ENCODE peak calls at places on chromosomes 1 and 21, in six cellular contexts. Z is retinal pigment epithelial cell, A is ovary, I is left ventricle myocardium inferior, C is osteocyte, W is GM12865. N is an unnamed sample.

GRCh38 chr1:8006037-8006963 is 19.8 kb downstream of the ERRFI1 start:
- DNase-seq in Z (no peak), I (no peak), W (no peak), A (no peak), C (no peak), N (no peak)

GRCh38 chr1:192527950-192528349 is 47.6 kb upstream of the RGS1 start:
- DNase-seq in W (peak), Z (no peak), A (no peak), I (no peak), C (no peak), N (no peak)

GRCh38 chr1:66684353-66684752 is 67.9 kb upstream of the DYNLT5 start:
- DNase-seq in C (no peak), Z (no peak), I (no peak), W (peak), A (no peak), N (no peak)

GRCh38 chr1:219277304-219277840 is 103.7 kb downstream of the LYPLAL1 start:
- DNase-seq in A (no peak), Z (no peak), I (no peak), C (no peak), W (no peak), N (no peak)

GRCh38 chr21:41098481-41098880 is 69.5 kb upstream of the BACE2 start:
- DNase-seq in A (no peak), W (no peak), Z (no peak), I (no peak), C (no peak), N (no peak)

GRCh38 chr1:222124602-222125001 is 382.7 kb upstream of the DUSP10 start:
- DNase-seq in C (no peak), I (no peak), W (no peak), Z (no peak), A (no peak), N (no peak)

GRCh38 chr1:190564117-190564516 is 86.5 kb upstream of the BRINP3 start:
- DNase-seq in Z (no peak), I (no peak), A (no peak), W (no peak), C (no peak), N (no peak)

GRCh38 chr1:180233191-180234011 is 3.3 kb downstream of the LHX4 start:
- DNase-seq in Z (no peak), A (no peak), I (no peak), C (no peak), W (no peak), N (no peak)

GRCh38 chr1:62905872-62906271 is 121.9 kb downstream of the ATG4C start:
- DNase-seq in C (no peak), A (no peak), I (no peak), W (no peak), Z (no peak), N (no peak)

GRCh38 chr1:241744591-241744990 is 92.5 kb downstream of the WDR64 start:
- DNase-seq in I (no peak), A (no peak), Z (no peak), W (no peak), C (no peak), N (no peak)

GRCh38 chr1:5455056-5455455 is 537.2 kb downstream of the NPHP4 start:
- DNase-seq in Z (no peak), A (no peak), I (no peak), C (no peak), W (no peak), N (no peak)

GRCh38 chr1:40944326-40944725 is 35.2 kb upstream of the CTPS1 start:
- DNase-seq in Z (no peak), A (peak), I (no peak), W (no peak), C (no peak), N (no peak)

GRCh38 chr21:41580758-41581554 is 73.0 kb upstream of the TMPRSS2 start:
- DNase-seq in C (no peak), W (no peak), Z (no peak), A (no peak), I (no peak), N (no peak)

GRCh38 chr21:33839167-33839716 is 76.4 kb downstream of the ATP5PO start:
- DNase-seq in Z (no peak), A (no peak), C (no peak), I (no peak), W (no peak), N (peak)

GRCh38 chr1:71037829-71038620 is 9.6 kb downstream of the PTGER3 start:
- DNase-seq in A (no peak), I (no peak), W (no peak), Z (no peak), C (no peak), N (no peak)

GRCh38 chr1:67586596-67586995 is 98.4 kb upstream of the GADD45A start:
- DNase-seq in W (no peak), C (no peak), I (no peak), A (no peak), Z (no peak), N (no peak)

GRCh38 chr1:183287191-183287675 is 101.2 kb downstream of the LAMC2 start:
- DNase-seq in A (no peak), Z (no peak), W (no peak), C (no peak), I (peak), N (no peak)

GRCh38 chr1:234975122-234975940 is 153.3 kb downstream of the TOMM20 start:
- DNase-seq in Z (peak), A (no peak), C (no peak), I (no peak), W (peak), N (peak)

GRCh38 chr21:19922122-19922521 is 1076.1 kb upstream of the NCAM2 start:
- DNase-seq in W (no peak), C (no peak), I (no peak), A (no peak), Z (no peak), N (no peak)
- TF ChIP-seq CTCF in W (no peak), C (no peak), I (no peak), A (no peak), Z (no peak), N (no peak)

DNA sequence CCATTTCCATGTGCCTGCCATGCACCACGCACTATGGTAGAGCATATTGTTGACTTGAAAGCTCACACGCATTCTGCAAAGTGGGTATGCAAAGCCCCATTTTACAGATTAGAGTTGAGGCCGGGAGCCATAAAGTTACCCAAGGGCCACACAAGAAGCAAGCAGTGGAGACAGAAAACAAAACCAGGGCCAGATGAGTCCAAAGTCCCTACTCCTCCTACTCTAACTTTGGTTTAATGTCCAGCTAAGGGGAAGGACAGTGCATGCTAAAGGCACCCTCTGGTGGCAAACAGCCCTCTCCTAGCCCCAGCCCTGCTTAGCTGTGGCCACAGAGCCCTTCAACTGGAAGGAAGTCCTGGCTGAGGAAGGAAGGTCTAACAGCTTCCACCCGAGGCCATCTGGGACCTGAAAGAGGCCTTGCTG is 74.9 kb downstream of the SLC66A1 start:
- DNase-seq in Z (no peak), I (no peak), A (no peak), C (no peak), W (no peak), N (no peak)
- TF ChIP-seq CTCF in Z (no peak), I (no peak), A (no peak), C (no peak), W (no peak), N (no peak)

GRCh38 chr1:248858096-248858890 is 592 bp downstream of the ZNF692 start:
- DNase-seq in I (peak), C (no peak), A (peak), Z (peak), W (peak), N (no peak)
- TF ChIP-seq CTCF in I (peak), C (peak), A (no peak), Z (peak), W (peak), N (peak)

GRCh38 chr1:248730507-248731335 is 24.8 kb downstream of the LYPD8 start:
- DNase-seq in Z (no peak), C (no peak), I (no peak), A (no peak), W (no peak), N (no peak)
- TF ChIP-seq CTCF in Z (no peak), C (no peak), I (no peak), A (no peak), W (no peak), N (no peak)

GRCh38 chr1:239237912-239238311 is 148.5 kb upstream of the CHRM3 start:
- DNase-seq in A (no peak), W (no peak), Z (no peak), C (no peak), I (no peak), N (no peak)
- TF ChIP-seq CTCF in A (no peak), W (no peak), Z (peak), C (no peak), I (no peak), N (no peak)

DNA sequence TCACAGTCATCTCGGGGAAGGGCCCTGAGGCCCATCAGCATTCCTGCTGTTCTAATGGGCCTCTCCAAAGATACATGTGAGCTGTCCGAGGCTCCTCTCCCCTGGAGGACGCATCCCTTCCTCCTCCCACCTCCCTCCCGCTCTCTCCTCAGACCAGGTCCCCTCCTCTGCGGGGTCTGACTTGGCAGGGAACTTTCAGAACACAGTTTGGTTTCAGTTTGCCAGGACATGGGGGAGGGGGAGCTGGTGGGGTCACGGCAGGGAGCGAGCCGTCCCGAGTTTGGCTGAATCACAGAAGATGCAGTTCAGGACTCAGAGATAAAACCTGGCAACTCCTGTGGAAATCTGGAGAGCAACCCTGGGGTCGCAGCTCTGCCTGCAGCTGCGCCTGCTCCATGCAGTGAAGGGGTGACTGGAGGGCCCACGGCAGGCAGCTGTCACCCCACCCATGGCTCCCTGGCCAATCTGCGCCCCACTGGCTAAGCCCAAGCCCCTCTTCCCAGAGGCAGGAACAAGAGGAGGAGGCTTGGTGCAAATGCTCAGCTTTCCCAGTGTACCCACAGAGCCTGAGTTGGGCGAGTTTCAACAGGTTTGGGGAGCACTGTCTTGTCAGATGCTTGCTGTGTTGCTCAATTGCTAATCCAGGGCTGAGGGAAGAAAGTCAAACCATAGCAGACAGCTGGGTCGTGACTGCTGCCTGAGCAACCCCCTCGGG is 5.7 kb downstream of the WNT4 start:
- DNase-seq in W (no peak), I (no peak), C (no peak), A (peak), Z (no peak), N (no peak)
- TF ChIP-seq CTCF in W (no peak), I (no peak), C (no peak), A (no peak), Z (no peak), N (no peak)

GRCh38 chr1:85850238-85850637 is 142.0 kb upstream of the ZNHIT6 start:
- DNase-seq in W (peak), Z (peak), C (no peak), A (no peak), I (no peak), N (no peak)
- TF ChIP-seq CTCF in W (no peak), Z (peak), C (peak), A (no peak), I (no peak), N (peak)

N was measured in chondrocyte.